ENCODE peak calls at places on chromosomes 6 and 20, in five cellular contexts. V is activated naive CD8-positive, alpha-beta T cell treated with anti-CD3 and anti-CD28 coated beads, Interleukin-2, amount 50 U/mL, for 16 hours; G is HTR-8/SVneo; P is fibroblast of the aortic adventitia; D is stomach. Q is an unnamed sample.

GRCh38 chr6:157054531-157054979 is 268.8 kb downstream of the TMEM242 start:
- DNase-seq in V (peak), G (no peak), P (no peak), D (no peak), Q (no peak)

GRCh38 chr6:27101824-27102223 is 145.7 kb upstream of the PRSS16 start:
- DNase-seq in P (no peak), G (no peak), V (no peak), D (no peak), Q (no peak)

GRCh38 chr6:25851961-25852360 is 20.1 kb upstream of the SLC17A1 start:
- DNase-seq in P (no peak), D (no peak), V (no peak), G (no peak), Q (no peak)

GRCh38 chr20:34709836-34710567 is 5.9 kb downstream of the TP53INP2 start:
- DNase-seq in P (peak), D (peak), G (no peak), V (no peak), Q (no peak)

GRCh38 chr20:52047811-52048302 is 143.7 kb downstream of the ZFP64 start:
- DNase-seq in V (no peak), P (no peak), G (no peak), D (no peak), Q (peak)

GRCh38 chr20:23420943-23421925 is at the start of gene NAPB:
- DNase-seq in V (peak), P (peak), G (peak), D (peak), Q (peak)

GRCh38 chr20:24673678-24674570 is 204.5 kb downstream of the SYNDIG1 start:
- DNase-seq in D (no peak), G (no peak), V (no peak), P (peak), Q (peak)

GRCh38 chr6:149683256-149683860 is 34.5 kb downstream of the LATS1 start:
- DNase-seq in V (no peak), G (no peak), P (no peak), D (no peak), Q (no peak)

GRCh38 chr6:38443750-38444149 is 196.0 kb downstream of the BTBD9 start:
- DNase-seq in P (no peak), D (no peak), V (no peak), G (no peak), Q (no peak)

GRCh38 chr6:3457710-3458605 is 1.1 kb upstream of the SLC22A23 start:
- DNase-seq in G (no peak), P (peak), V (no peak), D (peak), Q (no peak)

GRCh38 chr6:20170455-20171148 is 41.7 kb downstream of the MBOAT1 start:
- DNase-seq in D (no peak), P (no peak), G (no peak), V (no peak), Q (no peak)

GRCh38 chr6:114290864-114291263 is 52.0 kb downstream of the HS3ST5 start:
- DNase-seq in P (no peak), D (no peak), G (no peak), V (no peak), Q (no peak)

GRCh38 chr20:34829191-34829590 is 3.7 kb upstream of the NCOA6 start:
- DNase-seq in P (no peak), D (no peak), G (no peak), V (no peak), Q (no peak)

GRCh38 chr6:95279641-95280040 is 297.7 kb upstream of the MANEA start:
- DNase-seq in V (no peak), P (no peak), G (no peak), D (no peak), Q (no peak)

Q was measured in fibroblast of pulmonary artery.